ENCODE peak calls at places on chromosome 18, in seven cellular contexts. D, Z, C, A, F, N and J are unnamed samples.
A peak's percentile ranks its signal among the peaks of the same experiment; 100 is the strongest.

GRCh38 chr18:26091047-26091630 is 726 bp upstream of the SS18 start:
- DNase-seq in Z (no peak), F (peak; percentile 79), C (no peak), D (no peak), N (peak; percentile 92), A (no peak), J (no peak)

GRCh38 chr18:74906189-74906588 is 302.8 kb downstream of the PTGR3 start:
- DNase-seq in A (no peak), N (peak; percentile 59), D (no peak), Z (no peak), F (peak; percentile 57), C (peak; percentile 96), J (no peak)

GRCh38 chr18:36658611-36659010 is 170.2 kb downstream of the TPGS2 start:
- DNase-seq in C (no peak), N (no peak), D (peak; percentile 18), F (peak; percentile 71), A (no peak), Z (no peak), J (no peak)

GRCh38 chr18:73752546-73752945 is 395.1 kb downstream of the FBXO15 start:
- DNase-seq in A (no peak), Z (no peak), F (peak; percentile 14), N (peak; percentile 66), C (peak; percentile 87), D (no peak), J (no peak)

GRCh38 chr18:21243041-21243431 is 1.0 kb downstream of the GREB1L start:
- DNase-seq in Z (peak; percentile 55), A (no peak), F (peak; percentile 42), N (peak; percentile 32), C (no peak), D (peak; percentile 26), J (peak; percentile 28)

GRCh38 chr18:75879196-75879595 is 451.7 kb upstream of the SMIM21 start:
- DNase-seq in A (no peak), D (no peak), Z (no peak), C (no peak), F (no peak), N (peak; percentile 1), J (no peak)

GRCh38 chr18:58657081-58657480 is 14.2 kb upstream of the MALT1 start:
- DNase-seq in A (no peak), N (no peak), C (no peak), Z (no peak), F (no peak), D (no peak), J (no peak)

GRCh38 chr18:69480460-69480859 is 79.8 kb downstream of the DOK6 start:
- DNase-seq in A (no peak), Z (no peak), N (no peak), D (no peak), C (no peak), F (no peak), J (no peak)

GRCh38 chr18:6741290-6741689 is 11.8 kb downstream of the ARHGAP28 start:
- DNase-seq in C (peak; percentile 100), N (peak; percentile 97), A (no peak), Z (no peak), F (peak; percentile 46), D (peak; percentile 86), J (no peak)

GRCh38 chr18:45386256-45386655 is 229.0 kb upstream of the SLC14A2 start:
- DNase-seq in F (peak; percentile 58), C (peak; percentile 8), N (peak; percentile 43), Z (peak; percentile 69), D (peak; percentile 84), A (peak; percentile 52), J (peak; percentile 71)

DNA sequence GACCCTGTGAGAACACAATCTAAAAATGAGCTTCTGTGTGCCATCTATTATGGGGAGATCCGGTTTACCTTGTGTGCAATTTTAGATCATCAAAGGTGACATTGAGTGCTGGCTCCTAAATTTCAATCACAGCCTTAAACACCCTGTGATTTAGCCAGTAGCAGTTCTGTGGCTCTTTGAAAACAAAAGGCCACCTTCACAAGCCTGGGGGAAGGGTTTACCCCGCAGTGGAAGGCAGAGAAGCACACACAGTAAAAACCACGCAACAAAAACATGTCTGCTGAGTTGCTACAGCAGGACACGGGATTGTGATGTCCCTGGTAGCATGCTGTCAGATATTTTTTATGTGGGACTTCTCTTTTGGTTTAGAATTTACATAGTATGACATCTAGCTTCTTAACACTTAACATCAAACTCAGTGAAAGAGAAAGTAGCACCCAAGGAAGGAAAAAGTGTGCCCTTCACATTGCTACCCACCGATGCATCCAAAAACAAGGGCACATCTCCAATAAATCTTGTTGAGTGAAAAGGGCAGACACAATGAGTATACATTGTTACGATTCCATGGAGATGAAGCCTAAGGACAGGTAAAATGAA is 56.1 kb upstream of the RNF152 start:
- DNase-seq in F (no peak), N (peak; percentile 26), Z (no peak), D (no peak), A (no peak), C (no peak), J (no peak)
- H3K23ac ChIP-seq in F (no peak overlapping the region), N (no peak overlapping the region), Z (no peak overlapping the region), D (no peak overlapping the region), A (no peak overlapping the region), C (peak overlapping the region; percentile 64), J (no peak overlapping the region)

DNA sequence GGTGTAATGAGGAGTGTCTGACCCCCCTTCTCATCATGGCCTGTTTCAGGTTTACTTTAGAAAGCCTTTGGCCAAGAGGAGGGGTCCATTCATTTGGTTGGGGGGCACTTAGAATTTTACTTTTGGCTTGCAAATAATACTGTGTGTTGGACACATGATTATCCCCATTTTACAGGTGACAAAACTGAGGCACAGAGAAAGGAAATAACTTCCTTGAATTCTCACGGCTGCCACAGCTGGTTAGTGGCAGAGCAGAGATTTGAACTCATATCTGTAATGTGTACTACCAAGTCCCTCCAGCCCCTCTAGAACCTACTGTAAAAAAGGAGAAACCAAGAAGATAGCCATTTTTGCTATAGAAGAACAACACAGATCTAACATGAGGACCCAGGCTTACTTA is 124.8 kb upstream of the NDUFV2 start:
- DNase-seq in A (no peak), Z (no peak), D (no peak), C (no peak), N (no peak), F (no peak), J (no peak)
- H3K18ac ChIP-seq in A (no peak overlapping the region), Z (no peak overlapping the region), D (no peak overlapping the region), C (no peak overlapping the region), N (no peak overlapping the region), F (no peak overlapping the region), J (no peak overlapping the region)

GRCh38 chr18:10792181-10792580 is 266.4 kb downstream of the NAPG start:
- DNase-seq in Z (no peak), F (no peak), A (no peak), C (peak; percentile 6), N (no peak), D (no peak), J (no peak)

GRCh38 chr18:10793730-10794370 is 268.0 kb downstream of the NAPG start:
- DNase-seq in F (no peak), N (no peak), C (peak; percentile 21), Z (no peak), A (no peak), D (no peak), J (no peak)

GRCh38 chr18:10787293-10787901 is 261.6 kb downstream of the NAPG start:
- DNase-seq in A (peak; percentile 63), F (peak; percentile 61), N (peak; percentile 84), C (peak; percentile 80), D (peak; percentile 75), Z (peak; percentile 88), J (peak; percentile 67)

GRCh38 chr18:10794771-10795170 is 268.9 kb downstream of the NAPG start:
- DNase-seq in D (no peak), C (no peak), F (no peak), Z (no peak), A (no peak), N (no peak), J (no peak)

GRCh38 chr18:10791141-10791808 is 265.4 kb downstream of the NAPG start:
- DNase-seq in A (no peak), D (no peak), F (no peak), Z (no peak), N (peak; percentile 9), C (peak; percentile 20), J (no peak)
- H3K23ac ChIP-seq in A (no peak overlapping the region), D (no peak overlapping the region), F (no peak overlapping the region), Z (no peak overlapping the region), N (no peak overlapping the region), C (no peak overlapping the region), J (no peak overlapping the region)

DNA sequence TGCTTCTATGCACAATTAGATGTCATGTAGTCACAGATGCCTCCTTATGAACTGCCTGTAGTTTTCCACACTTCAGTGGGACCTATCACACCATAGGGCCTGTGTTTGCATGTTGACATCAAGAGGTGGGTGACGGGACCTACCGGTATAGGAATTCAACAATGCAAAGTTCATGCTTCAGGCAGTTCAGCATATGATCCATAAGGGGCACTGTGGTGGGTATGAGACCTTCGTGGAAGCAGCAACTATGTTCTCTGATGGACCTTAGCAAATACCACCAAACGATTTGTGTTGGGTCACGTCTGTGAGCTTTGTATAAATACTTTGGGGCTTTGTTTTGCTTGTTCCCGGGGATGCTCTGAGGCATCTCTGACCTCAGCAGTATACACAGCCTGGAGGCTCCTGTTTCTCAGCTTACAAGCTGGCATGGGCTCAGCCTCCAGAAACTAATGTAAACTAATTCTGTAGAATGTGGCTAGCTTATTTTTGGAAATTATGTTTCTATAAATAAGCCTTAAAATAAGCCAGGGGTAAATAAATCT is 111.6 kb downstream of the DTNA start:
- DNase-seq in D (peak; percentile 64), Z (no peak), F (no peak), A (no peak), C (peak; percentile 70), N (peak; percentile 58), J (no peak)
- H3K18ac ChIP-seq in D (no peak overlapping the region), Z (no peak overlapping the region), F (no peak overlapping the region), A (no peak overlapping the region), C (peak overlapping the region; percentile 1), N (no peak overlapping the region), J (no peak overlapping the region)

GRCh38 chr18:12571617-12572016 is 86.3 kb downstream of the SPIRE1 start:
- DNase-seq in N (peak; percentile 22), A (no peak), F (no peak), Z (no peak), D (no peak), C (no peak), J (no peak)
- H3K23ac ChIP-seq in N (no peak overlapping the region), A (no peak overlapping the region), F (no peak overlapping the region), Z (no peak overlapping the region), D (no peak overlapping the region), C (no peak overlapping the region), J (no peak overlapping the region)